ENCODE peak calls at places on chromosomes 12 and 14, in six cellular contexts. O is substantia nigra; L is IMR-90; K is HCT116; Y is LoVo; C is stimulated activated CD4-positive, alpha-beta T cell treated with anti-CD3 and anti-CD28 coated beads, Interleukin-12 subunit alpha, Interleukin-12 subunit beta, amount 100 ng/mL, for 48 hours. N is an unnamed sample.

GRCh38 chr14:105366386-105367074 is 31.8 kb upstream of the TEX22 start:
- DNase-seq in O (peak), L (no peak), K (no peak), Y (no peak), C (no peak), N (no peak)

GRCh38 chr14:45181806-45182205 is 46.1 kb downstream of the FANCM start:
- DNase-seq in O (no peak), L (no peak), K (no peak), Y (no peak), C (no peak), N (no peak)

GRCh38 chr12:21774358-21775129 is at the start of gene KCNJ8:
- DNase-seq in O (peak), L (peak), K (no peak), Y (peak), C (no peak), N (peak)

GRCh38 chr14:54594531-54594930 is 27.6 kb downstream of the SAMD4A start:
- DNase-seq in O (no peak), L (no peak), K (no peak), Y (no peak), C (no peak), N (peak)

GRCh38 chr12:79452906-79453305 is 237.9 kb downstream of the PAWR start:
- DNase-seq in O (no peak), L (no peak), K (no peak), Y (no peak), C (no peak), N (peak)

GRCh38 chr14:51818748-51819386 is 41.5 kb upstream of the GNG2 start:
- DNase-seq in O (no peak), L (no peak), K (no peak), Y (no peak), C (no peak), N (no peak)

GRCh38 chr12:754871-755562 is 2.6 kb downstream of the WNK1 start:
- DNase-seq in O (no peak), L (peak), K (no peak), Y (peak), C (peak), N (peak)

GRCh38 chr14:77603654-77604270 is 12.7 kb downstream of the SPTLC2 start:
- DNase-seq in O (peak), L (no peak), K (no peak), Y (peak), C (no peak), N (peak)

GRCh38 chr12:10285919-10286318 is 21.8 kb upstream of the KLRD1 start:
- DNase-seq in O (no peak), L (no peak), K (no peak), Y (no peak), C (no peak), N (no peak)

GRCh38 chr12:3680919-3681594 is 71.9 kb downstream of the CRACR2A start:
- DNase-seq in O (peak), L (no peak), K (no peak), Y (no peak), C (no peak), N (peak)

GRCh38 chr12:121505513-121505912 is 75.3 kb downstream of the KDM2B start:
- DNase-seq in O (no peak), L (peak), K (no peak), Y (no peak), C (no peak), N (peak)

GRCh38 chr12:76303365-76303764 is 44.9 kb downstream of the BBS10 start:
- DNase-seq in O (no peak), L (peak), K (no peak), Y (no peak), C (no peak), N (peak)

GRCh38 chr14:99117671-99118045 is 154.3 kb downstream of the BCL11B start:
- DNase-seq in O (no peak), L (no peak), K (no peak), Y (no peak), C (no peak), N (no peak)

GRCh38 chr12:53798575-53798974 is 46.8 kb upstream of the CISTR start:
- DNase-seq in O (peak), L (no peak), K (peak), Y (peak), C (no peak), N (no peak)

GRCh38 chr12:24561882-24562760 is 386.8 kb downstream of the BCAT1 start:
- DNase-seq in O (peak), L (peak), K (no peak), Y (no peak), C (no peak), N (peak)

GRCh38 chr12:31431721-31432120 is 105.8 kb upstream of the SINHCAF start:
- DNase-seq in O (no peak), L (peak), K (no peak), Y (no peak), C (no peak), N (peak)

GRCh38 chr14:33668066-33668465 is 282.8 kb downstream of the EGLN3 start:
- DNase-seq in O (no peak), L (peak), K (no peak), Y (no peak), C (no peak), N (peak)

GRCh38 chr14:62099091-62099490 is 336.9 kb downstream of the SNAPC1 start:
- DNase-seq in O (no peak), L (no peak), K (no peak), Y (no peak), C (no peak), N (no peak)

GRCh38 chr14:64692597-64693350 is 11.4 kb upstream of the PLEKHG3 start:
- DNase-seq in O (no peak), L (no peak), K (no peak), Y (no peak), C (no peak), N (peak)

GRCh38 chr14:60561845-60562746 is 53.1 kb downstream of the SIX6 start:
- DNase-seq in O (peak), L (peak), K (peak), Y (peak), C (peak), N (peak)

GRCh38 chr14:91140672-91141071 is 26.8 kb downstream of the DGLUCY start:
- DNase-seq in O (peak), L (no peak), K (peak), Y (no peak), C (no peak), N (no peak)

N was measured in EH.